ENCODE peak calls at places on chromosomes 3 and 15, in eight cellular contexts. F is Karpas-422; G is left ventricle myocardium superior; E is activated CD4-positive, CD25-positive, alpha-beta regulatory T cell; W is right atrium auricular region; P is HT1080; Z is KBM-7; C is ovary. V is an unnamed sample.

GRCh38 chr3:121852256-121852655 is 17.2 kb downstream of the EAF2 start:
- DNase-seq in E (no peak), G (no peak), C (no peak), F (no peak), W (no peak), Z (no peak), P (no peak), V (no peak)

GRCh38 chr3:187750513-187751123 is 5.3 kb upstream of the BCL6 start:
- DNase-seq in C (no peak), Z (no peak), E (no peak), P (no peak), G (peak), F (peak), W (no peak), V (peak)

GRCh38 chr15:32028921-32029320 is 1.4 kb upstream of the CHRNA7 start:
- DNase-seq in F (no peak), C (no peak), E (no peak), P (no peak), W (no peak), Z (no peak), G (no peak), V (peak)

GRCh38 chr15:68363353-68363752 is 68.6 kb downstream of the ITGA11 start:
- DNase-seq in F (no peak), G (no peak), Z (no peak), E (no peak), C (no peak), W (no peak), P (no peak), V (no peak)

GRCh38 chr3:13222131-13222530 is 148.9 kb upstream of the IQSEC1 start:
- DNase-seq in Z (no peak), W (no peak), F (no peak), G (no peak), C (no peak), E (no peak), P (no peak), V (no peak)

GRCh38 chr3:194139085-194139976 is 3.4 kb downstream of the HES1 start:
- DNase-seq in E (no peak), Z (peak), F (peak), P (peak), G (peak), W (no peak), C (peak), V (peak)

GRCh38 chr15:69319384-69320375 is 21.0 kb downstream of the PAQR5 start:
- DNase-seq in Z (peak), F (no peak), P (no peak), E (no peak), G (no peak), C (no peak), W (no peak), V (no peak)

GRCh38 chr3:188331166-188331565 is 177.2 kb downstream of the LPP start:
- DNase-seq in C (no peak), G (no peak), P (no peak), Z (no peak), W (no peak), F (no peak), E (no peak), V (no peak)

GRCh38 chr3:188006726-188007393 is 147.1 kb upstream of the LPP start:
- DNase-seq in P (peak), F (peak), G (peak), C (no peak), W (no peak), Z (peak), E (no peak), V (no peak)

GRCh38 chr15:62899090-62899493 is 143.5 kb upstream of the TPM1 start:
- DNase-seq in C (no peak), E (no peak), W (no peak), G (peak), F (peak), P (no peak), Z (no peak), V (no peak)

GRCh38 chr3:192060160-192060783 is 599.3 kb downstream of the PYDC2 start:
- DNase-seq in Z (no peak), G (no peak), F (no peak), P (no peak), E (no peak), W (no peak), C (no peak), V (peak)

GRCh38 chr15:92958105-92958504 is 58.0 kb downstream of the CHD2 start:
- DNase-seq in F (no peak), Z (no peak), G (no peak), P (peak), E (peak), W (no peak), C (no peak), V (no peak)

GRCh38 chr15:67884514-67885225 is 44.8 kb upstream of the RNU6-1 start:
- DNase-seq in E (no peak), Z (peak), F (peak), G (peak), P (no peak), C (peak), W (peak), V (peak)

GRCh38 chr3:37764586-37764985 is 97.1 kb upstream of the CTDSPL start:
- DNase-seq in P (no peak), G (no peak), C (no peak), W (no peak), Z (no peak), E (no peak), F (no peak), V (no peak)

GRCh38 chr3:61847784-61848462 is 286.6 kb downstream of the PTPRG start:
- DNase-seq in G (peak), Z (no peak), F (no peak), W (peak), P (no peak), E (no peak), C (peak), V (no peak)

GRCh38 chr3:128359060-128359664 is 107.5 kb downstream of the DNAJB8 start:
- DNase-seq in E (no peak), P (no peak), Z (no peak), G (no peak), F (no peak), C (no peak), W (no peak), V (no peak)

GRCh38 chr15:100043732-100044131 is 298.0 kb downstream of the ADAMTS17 start:
- DNase-seq in F (no peak), G (no peak), W (no peak), C (no peak), Z (no peak), E (no peak), P (no peak), V (no peak)

GRCh38 chr3:24493951-24494615 is 567 bp downstream of the THRB start:
- DNase-seq in W (peak), E (no peak), G (peak), P (peak), C (peak), F (no peak), Z (no peak), V (peak)

V was measured in neuronal stem cell.